ENCODE peak calls at places on chromosomes 5 and 9, in six cellular contexts. One of them, this sample, is unnamed.

GRCh38 chr5:90709323-90710148 is 150.9 kb downstream of the ADGRV1 start:
- DNase-seq in pulmonary artery endothelial cell: peak
- DNase-seq in brain microvascular endothelial cell: peak
- DNase-seq in cardiac muscle cell: peak
- DNase-seq in neural crest cell: peak
- DNase-seq in aorta: no peak
- DNase-seq in this sample: peak

GRCh38 chr5:146880985-146881384 is 2.4 kb upstream of the PPP2R2B start:
- DNase-seq in pulmonary artery endothelial cell: no peak
- DNase-seq in aorta: no peak
- DNase-seq in neural crest cell: no peak
- DNase-seq in brain microvascular endothelial cell: no peak
- DNase-seq in cardiac muscle cell: no peak
- DNase-seq in this sample: no peak

GRCh38 chr5:16568875-16569580 is 47.8 kb downstream of the RETREG1 start:
- DNase-seq in cardiac muscle cell: no peak
- DNase-seq in brain microvascular endothelial cell: no peak
- DNase-seq in aorta: no peak
- DNase-seq in pulmonary artery endothelial cell: no peak
- DNase-seq in neural crest cell: no peak
- DNase-seq in this sample: no peak

GRCh38 chr5:82425591-82425990 is 147.4 kb upstream of the RPS23 start:
- DNase-seq in aorta: no peak
- DNase-seq in neural crest cell: no peak
- DNase-seq in pulmonary artery endothelial cell: no peak
- DNase-seq in brain microvascular endothelial cell: no peak
- DNase-seq in cardiac muscle cell: no peak
- DNase-seq in this sample: no peak

GRCh38 chr5:74895906-74896305 is 29.7 kb upstream of the FAM169A start:
- DNase-seq in brain microvascular endothelial cell: peak
- DNase-seq in aorta: peak
- DNase-seq in cardiac muscle cell: no peak
- DNase-seq in pulmonary artery endothelial cell: peak
- DNase-seq in neural crest cell: no peak
- DNase-seq in this sample: no peak

GRCh38 chr9:91138760-91139159 is 223.0 kb downstream of the AUH start:
- DNase-seq in cardiac muscle cell: no peak
- DNase-seq in aorta: no peak
- DNase-seq in brain microvascular endothelial cell: no peak
- DNase-seq in neural crest cell: no peak
- DNase-seq in pulmonary artery endothelial cell: no peak
- DNase-seq in this sample: no peak

GRCh38 chr9:136814725-136815421 is 7.1 kb downstream of the RABL6 start:
- DNase-seq in cardiac muscle cell: no peak
- DNase-seq in brain microvascular endothelial cell: no peak
- DNase-seq in aorta: no peak
- DNase-seq in neural crest cell: no peak
- DNase-seq in pulmonary artery endothelial cell: no peak
- DNase-seq in this sample: no peak

GRCh38 chr9:95138474-95138873 is 179.0 kb downstream of the FANCC start:
- DNase-seq in neural crest cell: no peak
- DNase-seq in brain microvascular endothelial cell: no peak
- DNase-seq in aorta: no peak
- DNase-seq in cardiac muscle cell: no peak
- DNase-seq in pulmonary artery endothelial cell: no peak
- DNase-seq in this sample: no peak

GRCh38 chr5:6175172-6175855 is 203.0 kb downstream of the MED10 start:
- DNase-seq in aorta: no peak
- DNase-seq in pulmonary artery endothelial cell: no peak
- DNase-seq in brain microvascular endothelial cell: no peak
- DNase-seq in cardiac muscle cell: no peak
- DNase-seq in neural crest cell: no peak
- DNase-seq in this sample: no peak

This sample was measured in HuH-7.